ENCODE peak calls at places on chromosomes 11 and 22, in six cellular contexts. N is GM12878, W is HCT116, M is SK-N-SH, A is H1, X is K562. H is an unnamed sample.

GRCh38 chr11:102111011-102111786 is 952 bp downstream of the YAP1 start:
- DNase-seq in N (no peak), W (no peak), M (peak), A (peak), X (no peak), H (peak)

GRCh38 chr11:95363189-95363588 is 132.2 kb upstream of the SESN3 start:
- DNase-seq in N (no peak), W (no peak), M (no peak), A (no peak), X (no peak), H (no peak)

GRCh38 chr11:13878077-13878476 is 84.4 kb upstream of the SPON1 start:
- DNase-seq in N (no peak), W (no peak), M (no peak), A (no peak), X (no peak), H (no peak)

GRCh38 chr11:20966489-20966888 is 297.1 kb downstream of the NELL1 start:
- DNase-seq in N (no peak), W (no peak), M (no peak), A (peak), X (no peak), H (no peak)

GRCh38 chr22:49960159-49960966 is at the start of gene PIM3:
- DNase-seq in N (peak), W (peak), M (peak), A (peak), X (peak), H (peak)

GRCh38 chr11:47448566-47449427 is at the start of gene RAPSN:
- DNase-seq in N (no peak), W (no peak), M (no peak), A (no peak), X (no peak), H (no peak)

GRCh38 chr11:117072517-117073218 is 25.6 kb downstream of the SIK3 start:
- DNase-seq in N (peak), W (peak), M (no peak), A (no peak), X (peak), H (no peak)

GRCh38 chr22:43110444-43110926 is at the start of gene BIK:
- DNase-seq in N (no peak), W (no peak), M (peak), A (no peak), X (peak), H (peak)

GRCh38 chr11:83070044-83070877 is 1.4 kb downstream of the RAB30 start:
- DNase-seq in N (no peak), W (no peak), M (no peak), A (no peak), X (peak), H (no peak)

DNA sequence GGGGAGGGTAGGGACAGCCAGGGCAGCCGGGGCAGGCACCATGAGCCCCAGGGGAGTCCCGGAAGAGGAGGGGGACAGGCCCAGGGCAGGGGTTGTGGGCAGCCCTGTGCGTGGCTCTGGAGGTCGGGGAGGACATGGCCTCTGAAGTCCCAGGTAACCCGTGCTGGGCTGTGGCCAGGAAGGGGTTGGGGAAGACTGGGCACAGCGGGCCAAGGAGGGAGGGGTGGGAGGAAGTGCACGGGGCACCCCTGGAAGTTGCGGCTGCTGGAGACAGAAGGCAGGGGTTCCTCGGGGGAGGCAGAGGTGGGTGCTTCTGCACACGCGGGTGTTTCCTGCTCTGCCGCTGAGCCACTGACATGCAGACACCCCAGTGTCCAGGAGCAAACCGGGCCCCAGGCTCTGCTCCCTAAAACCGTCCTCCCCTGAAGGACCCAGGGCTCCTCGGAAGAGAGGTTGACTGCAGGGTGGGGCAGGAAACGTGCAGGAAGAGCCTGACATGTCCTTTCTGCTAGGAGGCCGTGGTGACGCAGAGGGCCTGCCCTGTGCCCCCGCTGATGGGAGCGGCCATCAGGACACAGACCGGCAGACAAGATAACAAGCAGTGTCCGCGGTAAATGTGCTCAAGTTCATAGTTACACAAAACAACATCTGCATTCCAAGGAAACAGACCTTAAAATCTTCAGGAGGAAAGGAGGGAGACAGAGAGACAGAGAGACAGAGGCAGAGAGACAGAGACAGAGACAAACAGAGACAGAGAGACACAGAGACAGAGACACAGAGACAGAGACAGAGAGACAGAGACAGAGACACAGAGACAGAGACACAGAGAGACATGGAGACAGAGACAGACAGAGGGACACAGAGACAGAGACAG is 5.7 kb downstream of the TNNI2 start:
- DNase-seq in N (no peak), W (no peak), M (peak), A (no peak), X (peak), H (no peak)
- TF ChIP-seq JUND in N (no peak), W (no peak), M (no peak), A (no peak), X (peak), H (no peak)

DNA sequence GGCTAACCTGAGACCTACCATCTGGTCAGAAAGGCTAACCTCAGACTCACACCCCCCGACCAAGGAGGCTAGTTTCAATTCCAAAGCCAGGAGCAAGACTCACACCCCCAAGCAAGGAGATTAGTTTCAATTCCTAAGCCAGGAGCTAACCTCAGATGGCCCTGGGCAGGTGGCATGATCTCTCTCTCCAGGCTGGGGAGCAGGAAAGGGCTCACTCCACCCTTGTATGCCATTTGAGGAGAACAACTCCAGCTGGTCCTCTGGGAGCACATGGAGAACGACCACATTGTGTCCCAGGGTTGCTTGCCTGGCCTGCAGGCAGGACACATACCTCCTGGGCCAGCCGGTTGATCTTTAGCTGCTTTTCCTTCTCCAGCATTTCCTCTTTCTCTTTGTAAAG is 32.6 kb downstream of the USH1C start:
- DNase-seq in N (no peak), W (no peak), M (no peak), A (no peak), X (no peak), H (no peak)
- TF ChIP-seq JUND in N (no peak), W (no peak), M (no peak), A (no peak), X (no peak), H (no peak)

DNA sequence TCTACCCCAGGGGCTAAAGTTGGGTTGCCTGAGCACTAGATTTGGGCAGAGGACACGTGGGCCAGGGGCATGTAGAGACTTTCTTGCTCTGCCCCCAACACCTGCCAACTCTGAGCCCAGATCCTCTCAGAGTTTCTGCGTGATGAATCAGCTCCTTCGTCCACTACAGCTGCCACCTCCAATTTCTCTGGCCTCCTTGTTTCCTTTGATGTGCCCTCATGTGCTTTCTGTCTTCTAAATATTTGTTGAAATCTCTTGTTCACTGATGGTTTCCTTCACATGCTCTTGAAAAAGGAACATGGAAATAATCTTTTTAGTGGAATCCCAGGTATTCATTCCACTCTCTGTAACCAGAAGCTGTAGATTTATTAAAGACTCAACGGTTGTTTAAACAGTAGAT is 8.0 kb downstream of the IZUMO1R start:
- DNase-seq in N (no peak), W (no peak), M (no peak), A (no peak), X (no peak), H (no peak)
- TF ChIP-seq JUND in N (no peak), W (no peak), M (peak), A (no peak), X (no peak), H (no peak)

GRCh38 chr11:65641233-65642013 is 3.5 kb downstream of the SIPA1 start:
- DNase-seq in N (no peak), W (no peak), M (no peak), A (no peak), X (no peak), H (peak)

GRCh38 chr11:65637794-65638317 is at the start of gene SIPA1:
- DNase-seq in N (no peak), W (peak), M (peak), A (peak), X (peak), H (no peak)

GRCh38 chr11:65642014-65642671 is 4.2 kb downstream of the SIPA1 start:
- DNase-seq in N (no peak), W (no peak), M (no peak), A (no peak), X (peak), H (peak)

GRCh38 chr11:65639623-65640482 is 2.0 kb downstream of the SIPA1 start:
- DNase-seq in N (peak), W (no peak), M (no peak), A (no peak), X (no peak), H (no peak)

DNA sequence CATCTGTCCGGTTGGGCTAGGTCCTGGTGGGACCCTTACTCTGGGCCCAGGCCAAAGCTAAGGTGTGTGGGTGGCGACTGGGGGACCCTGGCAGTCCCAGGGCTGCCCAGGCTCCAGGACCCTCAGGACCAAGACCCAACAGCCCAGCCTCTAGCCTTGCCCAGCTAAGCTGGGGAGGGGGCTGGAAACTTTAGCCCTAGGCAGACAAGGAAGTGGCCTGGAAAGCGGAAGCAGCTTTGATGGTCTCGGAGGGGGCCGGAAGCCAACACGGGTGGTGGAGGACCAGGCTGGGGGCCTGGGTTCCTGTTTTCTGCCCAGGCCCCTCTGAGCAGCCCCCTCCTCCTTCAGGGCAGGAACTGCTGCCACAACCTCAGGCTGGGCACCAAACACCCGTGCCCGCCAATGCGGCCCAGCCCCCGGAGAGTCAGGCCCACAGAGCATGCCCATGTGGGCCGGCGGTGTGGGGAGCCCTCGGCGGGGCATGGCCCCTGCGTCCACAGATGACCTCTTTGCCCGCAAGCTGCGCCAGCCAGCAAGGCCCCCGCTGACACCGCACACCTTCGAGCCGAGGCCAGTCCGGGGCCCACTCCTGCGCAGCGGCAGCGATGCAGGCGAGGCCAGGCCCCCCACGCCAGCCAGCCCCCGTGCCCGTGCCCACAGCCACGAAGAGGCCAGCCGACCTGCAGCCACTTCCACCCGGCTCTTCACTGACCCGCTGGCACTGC is 2.7 kb downstream of the SIPA1 start:
- DNase-seq in N (no peak), W (no peak), M (no peak), A (no peak), X (no peak), H (no peak)
- TF ChIP-seq JUND in N (no peak), W (no peak), M (no peak), A (no peak), X (no peak), H (no peak)

DNA sequence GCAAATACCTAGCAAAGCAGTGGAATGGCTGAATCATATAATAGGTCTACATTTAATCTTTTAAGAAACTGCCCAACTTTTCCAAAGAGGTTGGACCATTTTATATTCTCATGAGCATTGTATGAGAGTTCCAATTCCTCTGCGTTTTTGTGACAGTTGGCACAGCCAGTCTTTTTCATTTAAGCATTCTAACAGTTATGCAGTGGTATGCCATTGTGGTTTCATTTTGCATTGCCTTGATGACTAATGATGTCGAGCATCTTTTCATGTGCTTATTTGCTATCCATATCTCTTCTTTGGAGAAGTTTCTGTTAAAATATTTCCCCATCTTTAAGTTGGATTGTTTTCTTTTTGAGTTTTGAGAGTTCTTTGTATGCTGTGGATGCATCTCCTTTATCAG is 38.7 kb downstream of the EIF3F start:
- DNase-seq in N (no peak), W (no peak), M (no peak), A (no peak), X (no peak), H (no peak)
- TF ChIP-seq JUND in N (no peak), W (no peak), M (peak), A (no peak), X (no peak), H (no peak)

GRCh38 chr11:70212227-70212811 is 9.2 kb downstream of the FADD start:
- DNase-seq in N (no peak), W (no peak), M (no peak), A (no peak), X (no peak), H (no peak)

GRCh38 chr11:70209391-70209912 is 6.4 kb downstream of the FADD start:
- DNase-seq in N (no peak), W (no peak), M (no peak), A (no peak), X (no peak), H (no peak)

GRCh38 chr11:70207531-70208131 is 4.5 kb downstream of the FADD start:
- DNase-seq in N (no peak), W (no peak), M (no peak), A (no peak), X (no peak), H (no peak)

GRCh38 chr11:70210516-70210915 is 7.4 kb downstream of the FADD start:
- DNase-seq in N (no peak), W (no peak), M (no peak), A (no peak), X (no peak), H (no peak)

GRCh38 chr11:70210051-70210501 is 7.0 kb downstream of the FADD start:
- DNase-seq in N (no peak), W (no peak), M (no peak), A (no peak), X (no peak), H (no peak)
- TF ChIP-seq JUND in N (no peak), W (no peak), M (no peak), A (no peak), X (no peak), H (no peak)

GRCh38 chr22:35868938-35869337 is 151.3 kb downstream of the APOL5 start:
- DNase-seq in N (no peak), W (no peak), M (no peak), A (no peak), X (no peak), H (no peak)
- TF ChIP-seq JUND in N (no peak), W (no peak), M (no peak), A (no peak), X (no peak), H (no peak)